ENCODE peak calls at places on chromosomes 11 and 22, in nine cellular contexts. P is upper lobe of right lung, X is lower lobe of right lung, R is AG09309, M is GM06990, G is tibial nerve, U is B cell, S is IMR-90, O is keratinocyte. I is an unnamed sample.

GRCh38 chr11:69938206-69938605 is 119.0 kb upstream of the FGF3 start:
- DNase-seq in P (peak; percentile 23), X (peak; percentile 14), R (no peak), M (no peak), G (no peak), U (no peak), S (no peak), O (no peak), I (no peak)

GRCh38 chr11:33775064-33775807 is 916 bp upstream of the FBXO3 start:
- DNase-seq in P (no peak), X (no peak), R (no peak), M (no peak), G (no peak), U (no peak), S (no peak), O (no peak), I (peak; percentile 16)

GRCh38 chr11:6229911-6230310 is 4.5 kb downstream of the FHIP1B start:
- DNase-seq in P (no peak), X (no peak), R (no peak), M (no peak), G (no peak), U (no peak), S (no peak), O (no peak), I (no peak)

GRCh38 chr11:74279256-74279655 is 32.2 kb downstream of the P4HA3 start:
- DNase-seq in P (no peak), X (no peak), R (no peak), M (no peak), G (no peak), U (no peak), S (no peak), O (no peak), I (no peak)

GRCh38 chr11:129992161-129992944 is 10.3 kb downstream of the PRDM10 start:
- DNase-seq in P (no peak), X (no peak), R (no peak), M (no peak), G (no peak), U (peak; percentile 44), S (peak; percentile 22), O (no peak), I (peak; percentile 54)

GRCh38 chr11:76717369-76717768 is 46.8 kb upstream of the LRRC32 start:
- DNase-seq in P (no peak), X (no peak), R (no peak), M (no peak), G (no peak), U (no peak), S (no peak), O (no peak), I (no peak)

GRCh38 chr22:49628351-49629023 is 199.2 kb downstream of the BRD1 start:
- DNase-seq in P (no peak), X (peak; percentile 43), R (no peak), M (no peak), G (no peak), U (no peak), S (no peak), O (no peak), I (no peak)

GRCh38 chr22:41638124-41638523 is 17.0 kb downstream of the XRCC6 start:
- DNase-seq in P (no peak), X (no peak), R (no peak), M (no peak), G (no peak), U (no peak), S (no peak), O (no peak), I (no peak)

GRCh38 chr11:78100276-78101040 is 20.8 kb upstream of the NDUFC2 start:
- DNase-seq in P (no peak), X (no peak), R (no peak), M (no peak), G (no peak), U (no peak), S (no peak), O (no peak), I (no peak)

GRCh38 chr11:23990346-23990745 is 506.5 kb upstream of the LUZP2 start:
- DNase-seq in P (no peak), X (no peak), R (no peak), M (no peak), G (no peak), U (no peak), S (peak; percentile 19), O (no peak), I (no peak)

GRCh38 chr11:36092314-36093030 is 148.6 kb downstream of the LDLRAD3 start:
- DNase-seq in P (no peak), X (no peak), R (no peak), M (no peak), G (no peak), U (no peak), S (peak; percentile 39), O (no peak), I (no peak)

GRCh38 chr22:50209893-50210292 is 9.1 kb downstream of the SELENOO start:
- DNase-seq in P (peak; percentile 81), X (peak; percentile 72), R (no peak), M (no peak), G (no peak), U (peak; percentile 88), S (peak; percentile 57), O (no peak), I (peak; percentile 89)

GRCh38 chr11:66268953-66269906 is 791 bp downstream of the RAB1B start:
- DNase-seq in P (peak; percentile 73), X (no peak), R (no peak), M (no peak), G (no peak), U (no peak), S (peak; percentile 48), O (no peak), I (peak; percentile 57)
- TF ChIP-seq CTCF in P (peak; percentile 7), X (no peak), R (peak; percentile 28), M (peak; percentile 25), G (no peak), U (peak; percentile 22), S (peak; percentile 40), O (no peak), I (no peak)

DNA sequence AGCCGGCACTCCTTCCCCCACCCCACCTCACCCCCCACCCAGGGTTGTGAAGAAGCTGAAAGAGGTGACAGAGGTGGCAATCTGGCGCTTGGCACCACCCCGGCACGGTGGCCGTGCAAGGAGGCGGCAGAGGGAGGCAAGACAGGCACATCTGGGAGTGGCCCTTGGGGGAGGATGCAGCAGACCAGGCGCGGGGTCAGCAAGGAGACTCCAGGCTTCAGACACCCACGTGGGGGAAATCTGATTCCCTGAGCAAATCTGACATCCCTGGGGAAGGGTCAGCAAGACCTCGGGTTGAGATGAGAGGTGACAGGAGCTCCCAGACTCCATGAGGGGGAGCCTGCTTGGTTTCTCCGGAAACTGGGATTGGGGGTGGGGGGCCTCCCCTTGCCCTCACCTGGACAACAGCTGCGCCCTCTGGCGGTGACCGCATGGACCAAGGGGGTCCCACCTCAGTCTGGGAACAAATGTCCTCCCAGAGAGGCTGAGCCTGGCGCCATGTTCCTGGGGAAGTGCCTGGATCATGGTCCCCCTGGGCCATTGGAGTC is 4.0 kb upstream of the RCOR2 start:
- DNase-seq in P (no peak), X (no peak), R (no peak), M (no peak), G (no peak), U (peak; percentile 59), S (no peak), O (no peak), I (peak; percentile 71)
- TF ChIP-seq CTCF in P (peak; percentile 51), X (peak; percentile 53), R (peak; percentile 32), M (peak; percentile 85), G (no peak), U (peak; percentile 55), S (peak; percentile 42), O (peak; percentile 27), I (peak; percentile 42)

GRCh38 chr11:57566564-57567209 is 785 bp downstream of the UBE2L6 start:
- DNase-seq in P (no peak), X (no peak), R (no peak), M (no peak), G (no peak), U (peak; percentile 27), S (no peak), O (no peak), I (peak; percentile 49)

GRCh38 chr11:57567210-57567511 is 311 bp downstream of the UBE2L6 start:
- DNase-seq in P (no peak), X (no peak), R (no peak), M (no peak), G (no peak), U (peak; percentile 50), S (peak; percentile 13), O (no peak), I (peak; percentile 45)

GRCh38 chr11:57566035-57566504 is 1.4 kb downstream of the UBE2L6 start:
- DNase-seq in P (no peak), X (no peak), R (peak; percentile 25), M (peak; percentile 46), G (no peak), U (peak; percentile 61), S (peak; percentile 63), O (no peak), I (peak; percentile 78)

GRCh38 chr11:57568330-57568766 is 876 bp upstream of the UBE2L6 start:
- DNase-seq in P (no peak), X (no peak), R (peak; percentile 14), M (peak; percentile 22), G (no peak), U (no peak), S (peak; percentile 67), O (no peak), I (peak; percentile 88)

DNA sequence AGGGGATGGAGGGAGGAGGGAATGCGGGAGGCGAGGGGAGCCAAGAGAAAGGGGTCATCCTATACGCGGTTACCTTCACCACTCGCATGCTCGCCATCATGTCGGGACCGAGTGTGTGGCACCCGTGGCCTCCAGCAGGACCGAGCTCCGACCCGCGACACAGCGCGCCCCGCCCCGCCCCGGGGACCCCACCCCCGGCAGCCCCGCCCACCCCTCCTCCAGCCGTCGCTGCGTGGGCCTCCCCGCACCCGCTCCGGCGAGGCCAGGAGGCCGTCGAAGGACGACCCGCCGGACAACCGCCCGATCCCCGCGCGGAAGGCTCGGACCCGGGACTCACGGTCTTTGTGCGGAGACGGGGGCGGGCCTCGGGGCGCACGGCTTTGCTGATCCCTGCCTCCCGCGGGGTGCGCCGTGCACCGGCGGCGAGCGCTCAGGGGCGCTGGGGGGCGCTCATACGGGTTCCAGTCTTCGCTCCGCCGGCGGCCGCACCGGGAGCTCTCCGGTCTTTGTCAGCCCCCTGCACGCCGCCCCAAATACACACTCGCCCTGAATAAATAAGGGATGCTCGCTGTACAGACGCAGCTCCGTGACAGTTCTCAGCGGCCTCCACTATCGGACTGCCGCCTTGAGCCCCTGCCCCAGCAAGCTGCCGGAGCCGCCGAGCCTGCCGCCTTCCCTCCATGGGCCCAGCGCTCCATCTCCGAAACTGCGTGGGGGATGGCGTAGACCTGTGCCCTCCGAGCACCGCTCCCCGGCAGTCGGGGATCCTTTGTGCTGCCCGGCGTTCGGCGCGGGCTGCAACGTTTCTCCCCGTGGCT is at the start of gene UBE2L6:
- DNase-seq in P (peak; percentile 92), X (peak; percentile 90), R (no peak), M (peak; percentile 83), G (peak; percentile 75), U (peak; percentile 91), S (no peak), O (no peak), I (peak; percentile 85)
- TF ChIP-seq CTCF in P (no peak), X (peak; percentile 95), R (no peak), M (no peak), G (peak; percentile 96), U (peak; percentile 95), S (peak; percentile 39), O (peak; percentile 54), I (peak; percentile 69)

DNA sequence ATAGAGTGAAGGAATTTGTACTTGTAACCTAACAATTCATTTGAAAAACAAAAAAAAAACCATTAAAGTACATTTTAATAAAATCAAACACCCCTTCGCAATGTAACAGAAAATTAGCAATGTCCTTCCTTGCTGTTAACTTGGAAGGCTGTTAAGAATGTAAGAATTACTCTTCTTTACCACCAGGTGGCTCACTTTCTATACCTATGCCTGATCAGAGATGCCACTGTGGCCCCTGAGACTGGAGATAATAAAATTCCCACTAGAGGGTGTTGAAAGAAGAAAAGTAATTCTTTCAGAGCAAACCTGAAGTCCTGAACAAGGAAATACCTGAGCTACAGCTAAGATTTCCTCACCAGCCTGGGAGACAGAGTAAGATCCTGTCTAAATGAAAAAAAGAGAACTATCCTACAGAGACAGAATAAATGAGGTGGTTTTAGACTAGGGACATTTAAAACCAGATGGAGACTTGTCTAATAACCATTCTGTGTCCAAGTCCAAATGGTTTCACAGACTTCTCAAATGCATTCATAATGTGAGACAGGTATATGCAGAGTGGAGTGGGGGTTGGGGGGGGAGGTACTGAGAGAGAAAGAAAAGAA is 1089.3 kb downstream of the FAM181B start:
- DNase-seq in P (no peak), X (no peak), R (peak; percentile 1), M (peak; percentile 4), G (no peak), U (peak; percentile 28), S (peak; percentile 23), O (peak; percentile 21), I (peak; percentile 26)
- TF ChIP-seq CTCF in P (peak; percentile 66), X (peak; percentile 63), R (peak; percentile 46), M (peak; percentile 73), G (peak; percentile 56), U (peak; percentile 84), S (peak; percentile 54), O (peak; percentile 42), I (peak; percentile 39)